ENCODE peak calls at places on chromosomes 4 and X, in four cellular contexts. C is endothelial cell of umbilical vein, A is sigmoid colon, X is suprapubic skin. W is an unnamed sample.

GRCh38 chr4:73726000-73726399 is 14.4 kb upstream of the CXCL8 start:
- DNase-seq in C (peak), A (no peak), X (no peak), W (no peak)

GRCh38 chr4:86223472-86223871 is 136.4 kb downstream of the MAPK10 start:
- DNase-seq in X (no peak), A (no peak), C (peak), W (peak)

GRCh38 chrX:48465336-48465933 is 4.6 kb downstream of the SLC38A5 start:
- DNase-seq in A (no peak), X (no peak), C (no peak), W (no peak)

GRCh38 chr4:110639207-110640092 is 16.6 kb upstream of the PITX2 start:
- DNase-seq in C (no peak), A (no peak), X (no peak), W (no peak)

GRCh38 chrX:151958101-151958500 is 16.4 kb downstream of the GABRE start:
- DNase-seq in C (no peak), A (no peak), X (no peak), W (no peak)

GRCh38 chr4:6781561-6781960 is 966 bp upstream of the KIAA0232 start:
- DNase-seq in X (no peak), A (no peak), C (no peak), W (no peak)

GRCh38 chrX:373641-374471 is 12.9 kb downstream of the PPP2R3B start:
- DNase-seq in A (no peak), C (peak), X (no peak), W (no peak)

GRCh38 chr4:37825943-37826281 is 574 bp upstream of the PGM2 start:
- DNase-seq in A (no peak), C (no peak), X (no peak), W (no peak)

GRCh38 chrX:3592184-3592583 is 121.3 kb downstream of the PRKX start:
- DNase-seq in X (no peak), A (no peak), C (no peak), W (no peak)

GRCh38 chrX:133364201-133364600 is 51.1 kb downstream of the GPC4 start:
- DNase-seq in A (no peak), C (no peak), X (no peak), W (no peak)

GRCh38 chr4:125369098-125369497 is 54.3 kb downstream of the FAT4 start:
- DNase-seq in C (no peak), A (no peak), X (no peak), W (no peak)

GRCh38 chrX:318739-319578 is at the start of gene GTPBP6:
- DNase-seq in C (peak), A (peak), X (peak), W (no peak)

GRCh38 chr4:54941994-54942552 is 183.3 kb downstream of the KDR start:
- DNase-seq in C (peak), X (no peak), A (no peak), W (no peak)

GRCh38 chrX:134752558-134752957 is 94.3 kb upstream of the PLAC1 start:
- DNase-seq in C (no peak), A (no peak), X (no peak), W (no peak)

GRCh38 chr4:113665036-113665435 is 96.5 kb downstream of the CAMK2D start:
- DNase-seq in X (no peak), A (no peak), C (no peak), W (no peak)

GRCh38 chr4:121154103-121154515 is 10.0 kb downstream of the TNIP3 start:
- DNase-seq in C (no peak), X (no peak), A (no peak), W (no peak)

GRCh38 chrX:150058728-150059127 is 120.4 kb upstream of the EOLA2 start:
- DNase-seq in A (no peak), X (no peak), C (no peak), W (no peak)

GRCh38 chr4:41363384-41363981 is 106.8 kb downstream of the UCHL1 start:
- DNase-seq in X (no peak), A (no peak), C (peak), W (no peak)

GRCh38 chrX:49892552-49892951 is 13.3 kb downstream of the USP27X start:
- DNase-seq in X (no peak), A (no peak), C (no peak), W (no peak)

GRCh38 chr4:184281231-184282139 is 63.8 kb upstream of the ENPP6 start:
- DNase-seq in X (no peak), A (no peak), C (no peak), W (no peak)

GRCh38 chr4:126890383-126890782 is 742.4 kb upstream of the INTU start:
- DNase-seq in X (no peak), C (no peak), A (no peak), W (no peak)

GRCh38 chr4:183797041-183797444 is 108.1 kb upstream of the STOX2 start:
- DNase-seq in X (no peak), A (no peak), C (no peak), W (no peak)

GRCh38 chr4:600850-601515 is 24.4 kb upstream of the PDE6B start:
- DNase-seq in A (no peak), C (no peak), X (no peak), W (no peak)

GRCh38 chrX:119488749-119489148 is 20.5 kb downstream of the SLC25A5 start:
- DNase-seq in X (no peak), C (peak), A (peak), W (peak)

GRCh38 chr4:148081745-148082144 is 349.9 kb downstream of the ARHGAP10 start:
- DNase-seq in X (no peak), A (no peak), C (no peak), W (no peak)

GRCh38 chrX:13180807-13181206 is 136.4 kb upstream of the FAM9C start:
- DNase-seq in C (no peak), A (no peak), X (no peak), W (no peak)

GRCh38 chrX:143580266-143580665 is 55.6 kb downstream of the SLITRK4 start:
- DNase-seq in C (no peak), X (no peak), A (no peak), W (no peak)

GRCh38 chr4:152485726-152486276 is 50.1 kb downstream of the FBXW7 start:
- DNase-seq in C (no peak), X (no peak), A (no peak), W (no peak)

GRCh38 chr4:146382194-146382593 is 139.5 kb downstream of the SLC10A7 start:
- DNase-seq in A (no peak), X (no peak), C (no peak), W (no peak)

GRCh38 chr4:124867551-124867950 is 155.0 kb upstream of the ANKRD50 start:
- DNase-seq in A (no peak), C (no peak), X (no peak), W (no peak)

DNA sequence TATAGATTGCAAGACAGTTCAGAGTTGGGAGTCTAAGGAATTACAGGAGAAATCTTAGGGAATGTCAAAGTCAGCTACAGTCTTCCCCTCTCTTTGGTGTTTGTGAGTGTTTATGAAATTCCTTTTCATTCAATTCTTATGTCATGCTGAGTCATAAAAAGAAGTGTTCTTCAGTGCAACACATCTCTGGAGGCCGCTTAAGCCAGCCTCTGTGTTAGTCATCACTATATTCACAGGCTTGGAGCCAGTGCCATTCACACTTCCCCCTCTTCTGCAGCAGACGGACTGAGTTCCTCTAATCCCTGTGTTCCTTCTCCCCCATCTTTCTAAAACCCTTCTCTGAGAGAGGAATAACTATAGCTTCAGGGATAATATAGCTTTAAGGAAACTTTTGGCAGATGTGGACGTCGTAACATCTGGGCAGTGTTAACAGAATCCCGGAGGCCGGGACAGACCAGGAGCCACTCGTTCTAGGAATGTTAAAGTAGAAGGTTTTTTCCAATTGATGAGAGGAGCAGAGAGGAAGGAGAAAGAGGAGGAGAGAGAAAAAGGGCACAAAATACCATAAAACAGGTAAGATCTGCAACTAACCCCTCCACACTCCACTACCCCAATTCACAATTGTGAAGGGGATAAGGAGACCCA is at the start of gene SRPX2:
- DNase-seq in C (peak), A (peak), X (no peak), W (peak)
- TF ChIP-seq POLR2A in C (peak), A (no peak), X (peak), W (no peak)

GRCh38 chr4:88591787-88592599 is at the start of gene HERC3:
- DNase-seq in A (peak), C (peak), X (peak), W (peak)
- TF ChIP-seq POLR2A in A (peak), C (no peak), X (peak), W (peak)

DNA sequence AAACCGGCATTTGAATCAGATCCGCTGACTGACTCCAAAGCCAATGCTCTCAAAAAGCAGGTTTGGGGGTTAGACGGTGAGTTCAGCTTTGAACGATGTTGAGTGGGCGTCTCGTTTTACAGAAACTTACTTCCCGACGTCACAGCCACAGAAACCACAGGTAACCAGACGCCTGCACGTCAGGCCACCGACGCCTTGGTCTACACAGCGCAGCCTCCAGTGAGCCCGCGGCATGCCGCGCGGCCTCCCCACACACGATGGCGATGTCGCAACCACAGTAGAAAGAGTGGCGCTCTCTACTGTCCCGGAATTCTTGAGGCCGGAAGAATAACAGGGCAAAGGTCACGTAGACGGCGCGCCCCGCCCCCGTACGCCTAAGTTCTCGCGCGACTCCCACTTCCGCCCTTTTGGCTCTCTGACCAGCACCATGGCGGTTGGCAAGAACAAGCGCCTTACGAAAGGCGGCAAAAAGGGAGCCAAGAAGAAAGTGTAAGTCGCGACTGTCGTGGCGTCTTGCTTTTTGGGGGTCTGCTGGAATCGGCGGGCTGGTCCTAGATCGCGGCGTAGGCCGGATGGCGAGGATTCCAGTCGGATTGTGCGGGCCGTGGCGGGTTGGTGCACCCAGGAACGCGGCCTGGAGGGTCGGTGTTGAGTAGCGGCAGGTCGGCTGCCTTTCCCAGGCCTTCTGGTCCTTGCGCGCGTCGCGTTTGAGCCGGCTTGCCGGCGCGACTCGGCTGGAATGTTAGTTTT is at the start of gene RPS3A:
- DNase-seq in A (peak), X (peak), C (peak), W (peak)
- TF ChIP-seq POLR2A in A (peak), X (peak), C (peak), W (peak)

DNA sequence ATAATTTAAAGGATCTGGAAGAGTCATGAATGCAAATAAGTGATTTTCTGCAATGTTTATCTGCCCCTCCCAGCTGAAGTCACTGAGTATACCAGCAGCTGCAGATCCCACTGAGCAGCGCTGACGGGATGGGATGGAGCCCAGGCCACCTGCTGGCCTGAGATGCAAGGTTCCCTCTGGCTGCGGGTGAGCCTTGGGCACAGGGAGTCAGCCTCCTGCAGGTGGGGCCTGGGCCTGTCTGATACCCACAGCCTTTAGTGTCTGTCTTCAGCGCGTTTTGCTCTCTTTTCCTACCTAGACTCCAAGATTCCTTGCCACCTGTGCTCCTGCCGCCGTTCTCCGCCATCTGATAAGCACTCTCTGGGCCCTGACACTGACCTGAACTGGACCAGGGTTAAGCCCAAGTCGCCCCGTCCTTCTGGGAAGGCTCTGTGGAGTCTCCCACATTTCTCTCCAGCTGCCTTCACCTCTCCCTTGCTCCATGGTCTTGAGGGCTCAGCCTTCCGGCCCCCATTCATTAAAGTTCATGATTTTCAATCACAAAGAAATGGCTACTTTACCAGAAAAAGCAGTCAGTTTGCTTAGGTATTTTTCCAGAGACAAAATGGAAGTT is 223.1 kb upstream of the FAT1 start:
- DNase-seq in A (no peak), C (no peak), X (no peak), W (peak)
- TF ChIP-seq POLR2A in A (no peak), C (no peak), X (no peak), W (no peak)

GRCh38 chrX:110056419-110056818 is 53.5 kb downstream of the TMEM164 start:
- DNase-seq in C (no peak), A (no peak), X (no peak), W (no peak)
- TF ChIP-seq POLR2A in C (no peak), A (no peak), X (no peak), W (no peak)

GRCh38 chrX:80808160-80808735 is 1.4 kb downstream of the BRWD3 start:
- DNase-seq in X (peak), A (peak), C (peak), W (peak)
- TF ChIP-seq POLR2A in X (no peak), A (no peak), C (no peak), W (peak)

W was measured in erythroblast.